ENCODE peak calls at places on chromosomes 2 and 18, in five cellular contexts. One of them, this sample, is unnamed. For H3K36me3, the result is how much of the 10 kb centered on the place peaks cover.

GRCh38 chr2:20925265-20925889 is 102.5 kb upstream of the LDAH start:
- DNase-seq in heart left ventricle: no peak
- DNase-seq in GM23248: peak
- DNase-seq in neural progenitor cell: peak
- DNase-seq in prostate gland: no peak
- DNase-seq in this sample: no peak

GRCh38 chr2:37911296-37911888 is 13.7 kb upstream of the RMDN2 start:
- DNase-seq in heart left ventricle: no peak
- DNase-seq in GM23248: no peak
- DNase-seq in neural progenitor cell: no peak
- DNase-seq in prostate gland: no peak
- DNase-seq in this sample: no peak

GRCh38 chr18:62018034-62018760 is 125.4 kb upstream of the RNF152 start:
- DNase-seq in heart left ventricle: peak
- DNase-seq in GM23248: peak
- DNase-seq in neural progenitor cell: no peak
- DNase-seq in prostate gland: peak
- DNase-seq in this sample: peak

GRCh38 chr18:22640281-22640842 is 222.6 kb upstream of the CTAGE1 start:
- DNase-seq in heart left ventricle: no peak
- DNase-seq in GM23248: peak
- DNase-seq in neural progenitor cell: no peak
- DNase-seq in prostate gland: no peak
- DNase-seq in this sample: no peak

GRCh38 chr18:46160050-46160798 is 56.0 kb downstream of the HAUS1 start:
- DNase-seq in heart left ventricle: no peak
- DNase-seq in GM23248: no peak
- DNase-seq in neural progenitor cell: no peak
- DNase-seq in prostate gland: no peak
- DNase-seq in this sample: no peak

GRCh38 chr18:14074187-14074586 is 58.0 kb downstream of the ZNF519 start:
- DNase-seq in heart left ventricle: no peak
- DNase-seq in GM23248: no peak
- DNase-seq in neural progenitor cell: peak
- DNase-seq in prostate gland: no peak
- DNase-seq in this sample: no peak

GRCh38 chr18:57054891-57055290 is 92.0 kb upstream of the BOD1L2 start:
- DNase-seq in heart left ventricle: no peak
- DNase-seq in GM23248: no peak
- DNase-seq in neural progenitor cell: no peak
- DNase-seq in prostate gland: no peak
- DNase-seq in this sample: no peak

GRCh38 chr2:28346587-28346986 is 46.1 kb upstream of the FOSL2 start:
- DNase-seq in heart left ventricle: no peak
- DNase-seq in GM23248: no peak
- DNase-seq in neural progenitor cell: no peak
- DNase-seq in prostate gland: no peak
- DNase-seq in this sample: peak

GRCh38 chr2:235051436-235052260 is 99.8 kb downstream of the SH3BP4 start:
- DNase-seq in heart left ventricle: no peak
- DNase-seq in GM23248: peak
- DNase-seq in neural progenitor cell: no peak
- DNase-seq in prostate gland: no peak
- DNase-seq in this sample: peak

GRCh38 chr2:183037660-183038340 is 457 bp downstream of the NCKAP1 start:
- DNase-seq in heart left ventricle: peak
- DNase-seq in GM23248: peak
- DNase-seq in neural progenitor cell: peak
- DNase-seq in prostate gland: peak
- DNase-seq in this sample: peak

GRCh38 chr2:222945887-222946286 is 85.1 kb downstream of the ACSL3 start:
- DNase-seq in heart left ventricle: no peak
- DNase-seq in GM23248: no peak
- DNase-seq in neural progenitor cell: peak
- DNase-seq in prostate gland: no peak
- DNase-seq in this sample: no peak

GRCh38 chr2:200314976-200315567 is 8.6 kb downstream of the SPATS2L start:
- DNase-seq in heart left ventricle: no peak
- DNase-seq in GM23248: peak
- DNase-seq in neural progenitor cell: no peak
- DNase-seq in prostate gland: no peak
- DNase-seq in this sample: no peak

GRCh38 chr2:64899081-64899865 is 89.9 kb upstream of the SLC1A4 start:
- DNase-seq in heart left ventricle: no peak
- DNase-seq in GM23248: no peak
- DNase-seq in neural progenitor cell: no peak
- DNase-seq in prostate gland: no peak
- DNase-seq in this sample: no peak

GRCh38 chr2:46835520-46835919 is 80.1 kb downstream of the MCFD2 start:
- DNase-seq in heart left ventricle: no peak
- DNase-seq in GM23248: no peak
- DNase-seq in neural progenitor cell: no peak
- DNase-seq in prostate gland: no peak
- DNase-seq in this sample: no peak

GRCh38 chr18:27862056-27862682 is 314.8 kb downstream of the CDH2 start:
- DNase-seq in heart left ventricle: no peak
- DNase-seq in GM23248: no peak
- DNase-seq in neural progenitor cell: no peak
- DNase-seq in prostate gland: no peak
- DNase-seq in this sample: no peak

GRCh38 chr2:85714841-85715240 is 20.7 kb downstream of the GNLY start:
- DNase-seq in heart left ventricle: no peak
- DNase-seq in GM23248: no peak
- DNase-seq in neural progenitor cell: no peak
- DNase-seq in prostate gland: no peak
- DNase-seq in this sample: no peak

GRCh38 chr18:35641467-35641866 is 59.9 kb downstream of the GALNT1 start:
- DNase-seq in heart left ventricle: no peak
- DNase-seq in GM23248: no peak
- DNase-seq in neural progenitor cell: no peak
- DNase-seq in prostate gland: no peak
- DNase-seq in this sample: no peak

GRCh38 chr2:46171996-46172546 is 125.1 kb upstream of the EPAS1 start:
- DNase-seq in heart left ventricle: no peak
- DNase-seq in GM23248: no peak
- DNase-seq in neural progenitor cell: no peak
- DNase-seq in prostate gland: no peak
- DNase-seq in this sample: no peak

GRCh38 chr2:127024769-127025356 is 82.1 kb downstream of the BIN1 start:
- DNase-seq in heart left ventricle: no peak
- DNase-seq in GM23248: peak
- DNase-seq in neural progenitor cell: peak
- DNase-seq in prostate gland: no peak
- DNase-seq in this sample: no peak

GRCh38 chr2:233063976-233064411 is 3.9 kb downstream of the INPP5D start:
- DNase-seq in heart left ventricle: no peak
- DNase-seq in GM23248: no peak
- DNase-seq in neural progenitor cell: no peak
- DNase-seq in prostate gland: no peak
- DNase-seq in this sample: peak

GRCh38 chr2:233061591-233062446 is 1.7 kb downstream of the INPP5D start:
- DNase-seq in heart left ventricle: peak
- DNase-seq in GM23248: no peak
- DNase-seq in neural progenitor cell: peak
- DNase-seq in prostate gland: no peak
- DNase-seq in this sample: peak

GRCh38 chr2:233063269-233063975 is 3.3 kb downstream of the INPP5D start:
- DNase-seq in heart left ventricle: no peak
- DNase-seq in GM23248: no peak
- DNase-seq in neural progenitor cell: peak
- DNase-seq in prostate gland: no peak
- DNase-seq in this sample: no peak

GRCh38 chr2:233062447-233062842 is 2.3 kb downstream of the INPP5D start:
- DNase-seq in heart left ventricle: peak
- DNase-seq in GM23248: no peak
- DNase-seq in neural progenitor cell: no peak
- DNase-seq in prostate gland: no peak
- DNase-seq in this sample: peak

DNA sequence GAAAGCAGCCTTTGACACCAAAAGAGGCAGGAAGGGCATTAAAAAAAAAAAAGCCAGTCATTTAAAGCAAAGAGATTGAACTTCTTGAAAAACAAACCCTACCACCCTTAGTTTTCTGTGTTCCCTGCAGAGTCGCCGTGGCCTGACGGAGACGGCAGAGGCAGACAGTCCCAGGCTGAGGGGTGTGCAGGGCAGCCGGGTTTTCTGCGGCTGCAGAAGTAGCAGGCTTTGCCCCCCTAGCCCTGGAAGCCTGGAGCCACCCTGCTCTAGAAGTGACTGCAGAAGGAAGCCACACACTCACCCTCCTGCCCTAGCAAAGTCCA is 2.8 kb downstream of the INPP5D start:
- DNase-seq in heart left ventricle: no peak
- DNase-seq in GM23248: no peak
- DNase-seq in neural progenitor cell: no peak
- DNase-seq in prostate gland: no peak
- DNase-seq in this sample: no peak
- H3K4me3 ChIP-seq in heart left ventricle: no peak
- H3K4me3 ChIP-seq in GM23248: no peak
- H3K4me3 ChIP-seq in neural progenitor cell: no peak
- H3K4me3 ChIP-seq in prostate gland: no peak
- H3K4me3 ChIP-seq in this sample: no peak

DNA sequence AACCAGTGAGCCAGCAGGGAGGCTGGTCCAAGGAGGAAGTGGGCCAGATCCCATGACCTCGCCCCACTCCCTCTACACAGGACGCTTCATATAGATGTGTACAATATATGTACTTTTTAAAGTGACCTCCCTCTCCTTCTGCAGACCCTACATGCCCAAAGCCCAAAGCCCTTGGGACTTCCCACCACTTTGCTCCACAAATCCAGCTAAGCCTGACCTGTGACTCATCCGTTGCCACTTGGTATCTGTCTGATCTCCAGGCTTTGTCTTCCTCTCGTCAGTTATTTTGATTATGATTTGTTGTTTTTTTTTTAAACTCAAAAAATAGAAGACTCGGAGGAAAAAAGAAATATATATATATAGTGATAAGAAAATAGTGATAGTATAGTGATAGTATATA is 470.8 kb downstream of the KCNJ3 start:
- DNase-seq in heart left ventricle: no peak
- DNase-seq in GM23248: no peak
- DNase-seq in neural progenitor cell: no peak
- DNase-seq in prostate gland: no peak
- DNase-seq in this sample: no peak
- H3K36me3 ChIP-seq in heart left ventricle: under half
- H3K36me3 ChIP-seq in GM23248: under half
- H3K36me3 ChIP-seq in neural progenitor cell: under half
- H3K36me3 ChIP-seq in prostate gland: under half
- H3K36me3 ChIP-seq in this sample: under half

DNA sequence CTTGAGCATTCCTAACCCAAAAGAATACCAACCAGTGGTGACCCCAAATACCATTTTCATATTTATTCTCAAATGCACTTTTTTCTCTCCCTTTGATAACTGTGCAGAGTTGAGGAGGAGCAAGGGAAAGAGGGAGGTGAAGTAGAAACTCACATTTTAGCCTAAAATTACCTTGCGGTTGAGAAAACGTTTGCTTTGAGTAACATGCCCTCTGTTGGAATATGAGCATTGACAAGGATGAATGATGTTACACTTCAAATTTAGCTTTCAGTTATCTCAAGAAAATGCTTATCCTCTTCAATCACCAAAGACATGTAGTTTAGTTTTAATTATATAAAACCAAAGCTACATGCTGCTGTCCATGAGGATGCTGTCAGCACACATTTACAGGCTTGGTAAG is 2.4 kb downstream of the GRP start:
- DNase-seq in heart left ventricle: no peak
- DNase-seq in GM23248: no peak
- DNase-seq in neural progenitor cell: no peak
- DNase-seq in prostate gland: no peak
- DNase-seq in this sample: no peak
- H3K4me3 ChIP-seq in heart left ventricle: no peak
- H3K4me3 ChIP-seq in GM23248: no peak
- H3K4me3 ChIP-seq in neural progenitor cell: no peak
- H3K4me3 ChIP-seq in prostate gland: no peak
- H3K4me3 ChIP-seq in this sample: no peak

GRCh38 chr18:58965291-58965929 is 100.7 kb downstream of the ZNF532 start:
- DNase-seq in heart left ventricle: no peak
- DNase-seq in GM23248: no peak
- DNase-seq in neural progenitor cell: peak
- DNase-seq in prostate gland: no peak
- DNase-seq in this sample: no peak
- H3K36me3 ChIP-seq in heart left ventricle: under half
- H3K36me3 ChIP-seq in GM23248: under half
- H3K36me3 ChIP-seq in neural progenitor cell: under half
- H3K36me3 ChIP-seq in prostate gland: under half
- H3K36me3 ChIP-seq in this sample: under half